ENCODE peak calls at places on chromosomes 2 and 18, in seven cellular contexts. S, H, C, B, M, D and X are unnamed samples.

GRCh38 chr18:59743561-59743960 is 46.3 kb upstream of the CCBE1 start:
- DNase-seq in S (no peak), H (no peak), C (no peak), B (no peak), M (no peak), D (no peak), X (no peak)

GRCh38 chr18:79405781-79406575 is 10.2 kb downstream of the NFATC1 start:
- DNase-seq in S (no peak), H (peak; percentile 84), C (no peak), B (no peak), M (no peak), D (no peak), X (no peak)

GRCh38 chr2:12493031-12493513 is 223.7 kb upstream of the TRIB2 start:
- DNase-seq in S (no peak), H (no peak), C (peak; percentile 93), B (peak; percentile 84), M (no peak), D (peak; percentile 51), X (no peak)

GRCh38 chr2:236352761-236353593 is 88.8 kb upstream of the ASB18 start:
- DNase-seq in S (peak; percentile 56), H (no peak), C (peak; percentile 36), B (no peak), M (peak; percentile 8), D (no peak), X (peak; percentile 64)

GRCh38 chr2:208112969-208113368 is 11.4 kb downstream of the CRYGD start:
- DNase-seq in S (peak; percentile 34), H (no peak), C (no peak), B (no peak), M (no peak), D (no peak), X (peak; percentile 77)

GRCh38 chr18:33201509-33201926 is 239.0 kb downstream of the CCDC178 start:
- DNase-seq in S (no peak), H (no peak), C (no peak), B (no peak), M (no peak), D (no peak), X (peak; percentile 75)

GRCh38 chr2:17334300-17334699 is 183.9 kb downstream of the RAD51AP2 start:
- DNase-seq in S (no peak), H (no peak), C (no peak), B (no peak), M (no peak), D (no peak), X (no peak)

GRCh38 chr2:38716185-38716584 is 35.0 kb downstream of the SRSF7 start:
- DNase-seq in S (no peak), H (no peak), C (no peak), B (no peak), M (no peak), D (no peak), X (peak; percentile 33)

GRCh38 chr2:120760446-120761135 is 24.9 kb downstream of the GLI2 start:
- DNase-seq in S (no peak), H (peak; percentile 43), C (peak; percentile 83), B (peak; percentile 62), M (no peak), D (no peak), X (no peak)

GRCh38 chr2:170929686-170930050 is 615 bp downstream of the GORASP2 start:
- DNase-seq in S (peak; percentile 32), H (peak; percentile 80), C (peak; percentile 54), B (peak; percentile 42), M (no peak), D (no peak), X (peak; percentile 92)

GRCh38 chr2:10717630-10718029 is 3.8 kb upstream of the ATP6V1C2 start:
- DNase-seq in S (no peak), H (no peak), C (no peak), B (no peak), M (no peak), D (peak; percentile 59), X (no peak)

GRCh38 chr2:112881217-112882000 is 29.6 kb upstream of the IL37 start:
- DNase-seq in S (no peak), H (peak; percentile 66), C (no peak), B (no peak), M (no peak), D (peak; percentile 94), X (peak; percentile 72)

GRCh38 chr18:46574000-46574739 is 82.8 kb downstream of the LOXHD1 start:
- DNase-seq in S (no peak), H (no peak), C (no peak), B (no peak), M (no peak), D (no peak), X (no peak)

GRCh38 chr2:208062113-208062512 is 36.8 kb upstream of the PLEKHM3 start:
- DNase-seq in S (no peak), H (no peak), C (no peak), B (no peak), M (no peak), D (no peak), X (peak; percentile 79)

GRCh38 chr2:216576611-216577010 is 56.6 kb upstream of the IGFBP2 start:
- DNase-seq in S (no peak), H (no peak), C (no peak), B (no peak), M (no peak), D (no peak), X (no peak)

GRCh38 chr2:176455865-176456291 is 186.6 kb downstream of the MTX2 start:
- DNase-seq in S (no peak), H (no peak), C (peak; percentile 69), B (peak; percentile 71), M (no peak), D (no peak), X (peak; percentile 72)

GRCh38 chr2:128628996-128629395 is 310.3 kb upstream of the HS6ST1 start:
- DNase-seq in S (no peak), H (no peak), C (peak; percentile 1), B (no peak), M (no peak), D (no peak), X (no peak)

GRCh38 chr2:15984367-15985255 is 44.3 kb downstream of the MYCN start:
- DNase-seq in S (peak; percentile 43), H (no peak), C (no peak), B (no peak), M (no peak), D (no peak), X (no peak)

GRCh38 chr2:68341583-68341982 is 21.8 kb upstream of the CNRIP1 start:
- DNase-seq in S (no peak), H (no peak), C (no peak), B (no peak), M (no peak), D (no peak), X (no peak)

GRCh38 chr2:10863837-10864236 is 47.9 kb upstream of the KCNF1 start:
- DNase-seq in S (no peak), H (peak; percentile 76), C (no peak), B (no peak), M (no peak), D (no peak), X (no peak)

GRCh38 chr2:191217580-191217979 is 27.6 kb upstream of the MYO1B start:
- DNase-seq in S (no peak), H (no peak), C (no peak), B (no peak), M (no peak), D (no peak), X (peak; percentile 83)

GRCh38 chr2:119741001-119741400 is 18.7 kb upstream of the PTPN4 start:
- DNase-seq in S (no peak), H (no peak), C (no peak), B (no peak), M (no peak), D (no peak), X (no peak)

GRCh38 chr2:33021542-33022259 is 74.9 kb downstream of the LTBP1 start:
- DNase-seq in S (no peak), H (no peak), C (no peak), B (no peak), M (no peak), D (no peak), X (no peak)

GRCh38 chr2:19355931-19356544 is 2.4 kb downstream of the OSR1 start:
- DNase-seq in S (no peak), H (no peak), C (peak; percentile 25), B (no peak), M (no peak), D (no peak), X (no peak)

GRCh38 chr2:234701421-234701820 is 204.5 kb upstream of the ARL4C start:
- DNase-seq in S (no peak), H (no peak), C (no peak), B (no peak), M (no peak), D (no peak), X (no peak)

GRCh38 chr18:6793986-6794385 is 64.5 kb downstream of the ARHGAP28 start:
- DNase-seq in S (no peak), H (no peak), C (no peak), B (no peak), M (no peak), D (no peak), X (no peak)